ENCODE peak calls at places on chromosomes 13 and 19, in seven cellular contexts. X is right cardiac atrium; I is transverse colon; D is activated naive CD4-positive, alpha-beta T cell treated with anti-CD3 and anti-CD28 coated beads for 36 hours; K is activated CD4-positive, alpha-beta T cell treated with anti-CD3 and anti-CD28 coated beads for 4 hours; J is effector memory CD8-positive, alpha-beta T cell; Y is fibroblast of lung. R is an unnamed sample.

GRCh38 chr13:32415019-32415418 is 12.9 kb downstream of the N4BP2L1 start:
- DNase-seq in D (peak; percentile 48), I (peak; percentile 25), K (no peak), X (no peak), J (peak; percentile 18), Y (no peak), R (peak; percentile 48)

GRCh38 chr19:584240-585001 is 5.3 kb upstream of the HCN2 start:
- DNase-seq in J (peak; percentile 62), Y (peak; percentile 39), K (peak; percentile 59), I (peak; percentile 45), X (no peak), D (peak; percentile 64), R (peak; percentile 68)

GRCh38 chr13:52348081-52348480 is 57.9 kb downstream of the THSD1 start:
- DNase-seq in J (no peak), Y (peak; percentile 36), K (no peak), I (no peak), D (no peak), X (no peak), R (no peak)

GRCh38 chr13:98457053-98457452 is 119.9 kb downstream of the STK24 start:
- DNase-seq in J (no peak), I (no peak), Y (no peak), D (no peak), X (no peak), K (no peak), R (no peak)

GRCh38 chr13:51803422-51804294 is at the start of gene DHRS12:
- DNase-seq in D (peak; percentile 89), X (peak; percentile 93), K (peak; percentile 89), Y (peak; percentile 68), J (peak; percentile 87), I (peak; percentile 94), R (peak; percentile 91)

GRCh38 chr19:49403404-49404187 is 15.5 kb downstream of the KASH5 start:
- DNase-seq in I (no peak), D (no peak), Y (no peak), K (no peak), X (no peak), J (no peak), R (peak; percentile 55)

GRCh38 chr13:46126552-46127171 is 21.8 kb upstream of the CPB2 start:
- DNase-seq in Y (peak; percentile 78), X (peak; percentile 51), K (peak; percentile 51), I (peak; percentile 45), J (peak; percentile 73), D (peak; percentile 91), R (peak; percentile 80)

GRCh38 chr19:48807590-48808308 is 3.1 kb downstream of the BCAT2 start:
- DNase-seq in Y (no peak), K (no peak), D (no peak), I (peak; percentile 48), X (no peak), J (no peak), R (no peak)

GRCh38 chr19:18487576-18488402 is 34.1 kb downstream of the ELL start:
- DNase-seq in J (no peak), K (no peak), Y (no peak), D (no peak), I (no peak), X (no peak), R (no peak)

GRCh38 chr19:54521022-54521859 is 18.6 kb downstream of the LAIR2 start:
- DNase-seq in D (peak; percentile 50), Y (no peak), X (no peak), K (no peak), I (no peak), J (no peak), R (peak; percentile 59)

GRCh38 chr13:42420304-42420703 is 148.4 kb downstream of the AKAP11 start:
- DNase-seq in K (peak; percentile 53), Y (no peak), X (no peak), J (no peak), D (peak; percentile 66), I (no peak), R (peak; percentile 65)

GRCh38 chr19:40241125-40241808 is 14.8 kb upstream of the CCNP start:
- DNase-seq in I (no peak), X (no peak), D (no peak), K (no peak), J (no peak), Y (no peak), R (no peak)

GRCh38 chr13:46119883-46120614 is 15.2 kb upstream of the CPB2 start:
- DNase-seq in Y (peak; percentile 31), X (no peak), D (no peak), K (no peak), I (no peak), J (no peak), R (no peak)

GRCh38 chr19:11420429-11420893 is 1.3 kb upstream of the RGL3 start:
- DNase-seq in K (no peak), J (no peak), D (no peak), I (no peak), X (peak; percentile 80), Y (peak; percentile 52), R (no peak)

GRCh38 chr13:30704596-30704995 is 30.7 kb upstream of the ALOX5AP start:
- DNase-seq in J (no peak), D (no peak), Y (no peak), X (no peak), K (no peak), I (no peak), R (no peak)

GRCh38 chr13:41649659-41650058 is 192.3 kb downstream of the RGCC start:
- DNase-seq in J (no peak), I (no peak), Y (peak; percentile 42), K (no peak), X (no peak), D (no peak), R (no peak)

GRCh38 chr19:3852614-3853254 is 16.1 kb downstream of the ZFR2 start:
- DNase-seq in Y (peak; percentile 83), D (peak; percentile 15), J (peak; percentile 58), X (no peak), K (peak; percentile 27), I (peak; percentile 54), R (peak; percentile 46)